ENCODE peak calls at places on chromosomes 6 and 20, in nine cellular contexts. One of them, this sample, is unnamed.

GRCh38 chr20:63732118-63733095 is 4.1 kb upstream of the LIME1 start:
- DNase-seq in colonic mucosa: no peak
- DNase-seq in neural progenitor cell: no peak
- DNase-seq in HepG2: no peak
- DNase-seq in MM.1S: no peak
- DNase-seq in IMR-90: no peak
- DNase-seq in K562: no peak
- DNase-seq in H1: no peak
- DNase-seq in kidney: no peak
- DNase-seq in this sample: no peak

GRCh38 chr6:87237804-87238203 is 82.4 kb downstream of the ZNF292 start:
- DNase-seq in K562: no peak
- DNase-seq in MM.1S: no peak
- DNase-seq in neural progenitor cell: no peak
- DNase-seq in H1: no peak
- DNase-seq in IMR-90: peak; percentile 45
- DNase-seq in HepG2: peak; percentile 9
- DNase-seq in kidney: no peak
- DNase-seq in colonic mucosa: no peak
- DNase-seq in this sample: peak; percentile 59

GRCh38 chr6:34391023-34391485 is 1.4 kb downstream of the NUDT3 start:
- DNase-seq in MM.1S: no peak
- DNase-seq in IMR-90: peak; percentile 71
- DNase-seq in neural progenitor cell: no peak
- DNase-seq in K562: no peak
- DNase-seq in HepG2: peak; percentile 85
- DNase-seq in H1: no peak
- DNase-seq in colonic mucosa: peak; percentile 31
- DNase-seq in kidney: no peak
- DNase-seq in this sample: peak; percentile 95

GRCh38 chr20:40844285-40844684 is 155.2 kb upstream of the MAFB start:
- DNase-seq in kidney: no peak
- DNase-seq in colonic mucosa: no peak
- DNase-seq in neural progenitor cell: no peak
- DNase-seq in K562: no peak
- DNase-seq in IMR-90: no peak
- DNase-seq in HepG2: no peak
- DNase-seq in MM.1S: no peak
- DNase-seq in H1: no peak
- DNase-seq in this sample: no peak

GRCh38 chr6:35742842-35743241 is 6.0 kb downstream of the ARMC12 start:
- DNase-seq in kidney: no peak
- DNase-seq in IMR-90: no peak
- DNase-seq in H1: peak; percentile 64
- DNase-seq in HepG2: peak; percentile 91
- DNase-seq in MM.1S: no peak
- DNase-seq in colonic mucosa: no peak
- DNase-seq in K562: no peak
- DNase-seq in neural progenitor cell: no peak
- DNase-seq in this sample: no peak

GRCh38 chr6:31663087-31663960 is 1.5 kb downstream of the GPANK1 start:
- DNase-seq in IMR-90: peak; percentile 70
- DNase-seq in kidney: no peak
- DNase-seq in neural progenitor cell: no peak
- DNase-seq in MM.1S: no peak
- DNase-seq in HepG2: no peak
- DNase-seq in colonic mucosa: no peak
- DNase-seq in K562: no peak
- DNase-seq in H1: no peak
- DNase-seq in this sample: peak; percentile 59

GRCh38 chr6:105609375-105609991 is 206.6 kb upstream of the PREP start:
- DNase-seq in IMR-90: peak; percentile 92
- DNase-seq in MM.1S: no peak
- DNase-seq in HepG2: no peak
- DNase-seq in H1: no peak
- DNase-seq in K562: no peak
- DNase-seq in neural progenitor cell: no peak
- DNase-seq in colonic mucosa: peak; percentile 48
- DNase-seq in kidney: peak; percentile 76
- DNase-seq in this sample: peak; percentile 61

GRCh38 chr20:8155229-8155628 is 23.2 kb downstream of the PLCB1 start:
- DNase-seq in H1: no peak
- DNase-seq in kidney: no peak
- DNase-seq in K562: no peak
- DNase-seq in MM.1S: no peak
- DNase-seq in HepG2: peak; percentile 82
- DNase-seq in IMR-90: peak; percentile 71
- DNase-seq in neural progenitor cell: no peak
- DNase-seq in colonic mucosa: no peak
- DNase-seq in this sample: no peak

GRCh38 chr6:75531174-75531573 is 37.6 kb upstream of the FILIP1 start:
- DNase-seq in colonic mucosa: no peak
- DNase-seq in K562: no peak
- DNase-seq in IMR-90: no peak
- DNase-seq in HepG2: no peak
- DNase-seq in neural progenitor cell: no peak
- DNase-seq in H1: no peak
- DNase-seq in kidney: no peak
- DNase-seq in MM.1S: no peak
- DNase-seq in this sample: no peak

GRCh38 chr6:9397981-9398559 is 962.7 kb upstream of the SLC35B3 start:
- DNase-seq in colonic mucosa: peak; percentile 45
- DNase-seq in HepG2: no peak
- DNase-seq in kidney: no peak
- DNase-seq in neural progenitor cell: no peak
- DNase-seq in K562: no peak
- DNase-seq in H1: no peak
- DNase-seq in MM.1S: no peak
- DNase-seq in IMR-90: no peak
- DNase-seq in this sample: no peak

GRCh38 chr6:149317656-149318571 is at the start of gene TAB2:
- DNase-seq in H1: peak; percentile 79
- DNase-seq in colonic mucosa: peak; percentile 60
- DNase-seq in HepG2: no peak
- DNase-seq in kidney: peak; percentile 86
- DNase-seq in neural progenitor cell: no peak
- DNase-seq in MM.1S: peak; percentile 19
- DNase-seq in IMR-90: no peak
- DNase-seq in K562: peak; percentile 81
- DNase-seq in this sample: peak; percentile 68

GRCh38 chr6:145836767-145837166 is 22.2 kb upstream of the FBXO30 start:
- DNase-seq in MM.1S: no peak
- DNase-seq in K562: no peak
- DNase-seq in IMR-90: no peak
- DNase-seq in H1: no peak
- DNase-seq in neural progenitor cell: no peak
- DNase-seq in HepG2: no peak
- DNase-seq in colonic mucosa: no peak
- DNase-seq in kidney: no peak
- DNase-seq in this sample: peak; percentile 57

GRCh38 chr6:132961122-132961521 is 146.8 kb downstream of the RPS12 start:
- DNase-seq in MM.1S: no peak
- DNase-seq in K562: no peak
- DNase-seq in kidney: no peak
- DNase-seq in IMR-90: peak; percentile 92
- DNase-seq in colonic mucosa: no peak
- DNase-seq in HepG2: peak; percentile 64
- DNase-seq in H1: no peak
- DNase-seq in neural progenitor cell: no peak
- DNase-seq in this sample: peak; percentile 69

GRCh38 chr6:129766959-129767728 is 57.2 kb upstream of the ARHGAP18 start:
- DNase-seq in H1: peak; percentile 66
- DNase-seq in IMR-90: peak; percentile 77
- DNase-seq in neural progenitor cell: peak; percentile 90
- DNase-seq in MM.1S: peak; percentile 78
- DNase-seq in colonic mucosa: no peak
- DNase-seq in K562: peak; percentile 30
- DNase-seq in kidney: peak; percentile 76
- DNase-seq in HepG2: no peak
- DNase-seq in this sample: peak; percentile 63

GRCh38 chr6:3330199-3330598 is 71.5 kb downstream of the PSMG4 start:
- DNase-seq in kidney: no peak
- DNase-seq in neural progenitor cell: no peak
- DNase-seq in colonic mucosa: no peak
- DNase-seq in H1: peak; percentile 80
- DNase-seq in IMR-90: no peak
- DNase-seq in MM.1S: no peak
- DNase-seq in HepG2: no peak
- DNase-seq in K562: peak; percentile 34
- DNase-seq in this sample: no peak

GRCh38 chr6:131909408-131910218 is 41.6 kb downstream of the CCN2 start:
- DNase-seq in IMR-90: peak; percentile 72
- DNase-seq in HepG2: peak; percentile 79
- DNase-seq in K562: peak; percentile 66
- DNase-seq in H1: peak; percentile 89
- DNase-seq in kidney: no peak
- DNase-seq in colonic mucosa: peak; percentile 92
- DNase-seq in neural progenitor cell: peak; percentile 75
- DNase-seq in MM.1S: peak; percentile 84
- DNase-seq in this sample: peak; percentile 93

GRCh38 chr6:43943781-43944250 is 173.8 kb downstream of the VEGFA start:
- DNase-seq in neural progenitor cell: no peak
- DNase-seq in K562: no peak
- DNase-seq in MM.1S: no peak
- DNase-seq in IMR-90: no peak
- DNase-seq in H1: no peak
- DNase-seq in colonic mucosa: no peak
- DNase-seq in HepG2: no peak
- DNase-seq in kidney: no peak
- DNase-seq in this sample: no peak

GRCh38 chr20:61516398-61517208 is 264.5 kb downstream of the CDH4 start:
- DNase-seq in K562: no peak
- DNase-seq in neural progenitor cell: no peak
- DNase-seq in colonic mucosa: no peak
- DNase-seq in IMR-90: peak; percentile 35
- DNase-seq in HepG2: no peak
- DNase-seq in kidney: no peak
- DNase-seq in MM.1S: no peak
- DNase-seq in H1: no peak
- DNase-seq in this sample: no peak

GRCh38 chr6:156967852-156968251 is 190.7 kb downstream of the ARID1B start:
- DNase-seq in HepG2: no peak
- DNase-seq in colonic mucosa: no peak
- DNase-seq in MM.1S: no peak
- DNase-seq in kidney: no peak
- DNase-seq in neural progenitor cell: no peak
- DNase-seq in K562: no peak
- DNase-seq in IMR-90: no peak
- DNase-seq in H1: no peak
- DNase-seq in this sample: no peak
- H3K4me1 ChIP-seq in HepG2: peaks cover 36% of the 10 kb centered on the region
- H3K4me1 ChIP-seq in colonic mucosa: no peaks in the 10 kb centered on the region
- H3K4me1 ChIP-seq in MM.1S: no peaks in the 10 kb centered on the region
- H3K4me1 ChIP-seq in kidney: peaks cover 11% of the 10 kb centered on the region
- H3K4me1 ChIP-seq in neural progenitor cell: peaks cover 3% of the 10 kb centered on the region
- H3K4me1 ChIP-seq in K562: no peaks in the 10 kb centered on the region
- H3K4me1 ChIP-seq in IMR-90: peaks cover 5% of the 10 kb centered on the region
- H3K4me1 ChIP-seq in H1: peaks cover 9% of the 10 kb centered on the region
- H3K4me1 ChIP-seq in this sample: peaks cover 20% of the 10 kb centered on the region

GRCh38 chr20:58895099-58895795 is 42.7 kb downstream of the GNAS start:
- DNase-seq in K562: no peak
- DNase-seq in neural progenitor cell: no peak
- DNase-seq in HepG2: no peak
- DNase-seq in H1: no peak
- DNase-seq in colonic mucosa: no peak
- DNase-seq in kidney: no peak
- DNase-seq in MM.1S: no peak
- DNase-seq in IMR-90: no peak
- DNase-seq in this sample: peak; percentile 44
- H3K4me3 ChIP-seq in K562: no peak overlapping the region
- H3K4me3 ChIP-seq in neural progenitor cell: peak overlapping the region; percentile 80
- H3K4me3 ChIP-seq in HepG2: no peak overlapping the region
- H3K4me3 ChIP-seq in H1: peak overlapping the region; percentile 6
- H3K4me3 ChIP-seq in colonic mucosa: no peak overlapping the region
- H3K4me3 ChIP-seq in kidney: peak overlapping the region; percentile 29
- H3K4me3 ChIP-seq in MM.1S: no peak overlapping the region
- H3K4me3 ChIP-seq in IMR-90: no peak overlapping the region
- H3K4me3 ChIP-seq in this sample: peak overlapping the region; percentile 87

DNA sequence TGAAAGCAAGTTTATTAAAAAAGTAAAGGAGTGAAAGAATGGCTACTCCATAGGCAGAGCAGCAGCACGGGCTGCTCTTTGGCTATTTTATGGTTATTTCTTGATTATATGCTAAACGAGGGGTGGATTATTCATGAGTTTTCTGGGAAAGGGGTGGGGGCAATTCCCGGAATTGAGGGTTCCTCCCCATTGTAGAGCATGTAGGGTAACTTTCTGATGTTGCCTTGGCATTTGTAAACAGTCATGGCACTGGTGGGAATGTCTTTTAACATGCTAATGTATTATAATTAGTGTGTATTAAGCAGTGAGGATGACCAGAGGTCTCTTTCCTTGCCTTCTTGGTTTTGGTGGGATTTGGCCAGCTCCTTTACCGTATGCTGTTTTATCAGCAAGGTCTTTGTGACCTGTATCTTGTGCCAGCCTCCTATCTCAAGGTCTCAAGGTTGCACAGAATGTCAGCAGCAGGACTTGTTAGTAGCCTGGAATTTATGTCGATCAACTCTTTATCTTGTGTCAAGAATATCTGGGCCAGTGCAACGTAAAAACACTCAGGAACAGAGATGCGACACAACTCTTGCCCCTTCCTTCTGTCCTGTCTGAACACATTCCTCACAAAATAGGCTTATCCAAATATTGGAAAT is 931.5 kb downstream of the QKI start:
- DNase-seq in K562: no peak
- DNase-seq in H1: no peak
- DNase-seq in kidney: no peak
- DNase-seq in neural progenitor cell: no peak
- DNase-seq in IMR-90: no peak
- DNase-seq in MM.1S: no peak
- DNase-seq in HepG2: no peak
- DNase-seq in colonic mucosa: no peak
- DNase-seq in this sample: no peak
- H3K9ac ChIP-seq in K562: peak overlapping the region; percentile 55
- H3K9ac ChIP-seq in H1: no peak overlapping the region
- H3K9ac ChIP-seq in kidney: no peak overlapping the region
- H3K9ac ChIP-seq in neural progenitor cell: no peak overlapping the region
- H3K9ac ChIP-seq in IMR-90: no peak overlapping the region
- H3K9ac ChIP-seq in MM.1S: no peak overlapping the region
- H3K9ac ChIP-seq in HepG2: no peak overlapping the region
- H3K9ac ChIP-seq in colonic mucosa: no peak overlapping the region
- H3K9ac ChIP-seq in this sample: no peak overlapping the region

DNA sequence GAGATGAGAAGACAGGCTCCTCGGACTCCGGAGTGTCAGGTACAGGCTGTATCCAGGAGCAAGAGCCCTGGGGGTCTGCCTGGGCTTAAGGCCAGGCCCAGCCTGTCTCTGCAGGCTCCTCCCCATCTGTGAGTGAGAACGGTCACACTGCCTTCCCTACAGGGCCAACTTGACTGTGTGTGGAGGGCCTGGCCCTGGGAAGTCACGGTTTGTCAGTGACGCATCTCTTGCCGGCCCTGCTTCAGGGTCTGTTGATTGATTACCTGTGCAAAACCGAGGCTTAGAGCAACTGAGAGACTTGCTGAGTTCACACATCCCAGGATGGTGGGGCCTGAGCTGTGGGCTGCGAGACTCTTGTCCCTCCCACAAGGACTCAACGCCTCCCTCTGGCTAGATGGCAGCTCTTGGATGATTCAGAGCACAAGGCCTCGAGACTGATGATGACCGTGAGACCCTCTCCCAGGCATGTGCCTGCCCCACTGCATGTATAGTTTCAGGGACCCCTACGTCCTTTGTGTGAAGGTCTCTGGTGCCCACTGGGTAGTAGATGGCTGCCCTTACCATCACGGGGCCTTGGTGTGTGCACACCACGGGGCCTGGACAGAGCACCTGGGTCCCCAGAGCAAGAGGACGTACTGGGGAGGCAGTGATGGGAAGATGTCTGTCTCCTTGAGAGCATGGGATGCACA is 6.0 kb downstream of the RBM38 start:
- DNase-seq in neural progenitor cell: no peak
- DNase-seq in MM.1S: peak; percentile 41
- DNase-seq in K562: no peak
- DNase-seq in IMR-90: no peak
- DNase-seq in H1: no peak
- DNase-seq in HepG2: no peak
- DNase-seq in colonic mucosa: no peak
- DNase-seq in kidney: peak; percentile 68
- DNase-seq in this sample: no peak
- H3K4me1 ChIP-seq in neural progenitor cell: peaks cover 37% of the 10 kb centered on the region
- H3K4me1 ChIP-seq in MM.1S: peaks cover 70% of the 10 kb centered on the region
- H3K4me1 ChIP-seq in K562: peaks cover 14% of the 10 kb centered on the region
- H3K4me1 ChIP-seq in IMR-90: peaks cover 10% of the 10 kb centered on the region
- H3K4me1 ChIP-seq in H1: peaks cover 17% of the 10 kb centered on the region
- H3K4me1 ChIP-seq in HepG2: peaks cover 14% of the 10 kb centered on the region
- H3K4me1 ChIP-seq in colonic mucosa: peaks cover 42% of the 10 kb centered on the region
- H3K4me1 ChIP-seq in kidney: peaks cover 61% of the 10 kb centered on the region
- H3K4me1 ChIP-seq in this sample: peaks cover 33% of the 10 kb centered on the region